ENCODE peak calls at places on chromosomes 3 and 15, in ten cellular contexts. One of them, this sample, is unnamed.

GRCh38 chr3:112464264-112464663 is 35.0 kb downstream of the BTLA start:
- DNase-seq in AG04450: no peak
- DNase-seq in NCI-H1694: no peak
- DNase-seq in amygdala: no peak
- DNase-seq in hepatic stellate cell: no peak
- DNase-seq in RWPE2: no peak
- DNase-seq in activated gamma-delta T cell treated with anti-CD3 and anti-CD28 coated beads, Interleukin-2, amount 50 U/mL, for 16 hours: no peak
- DNase-seq in COR-L47: no peak
- DNase-seq in mucosa of descending colon: no peak
- DNase-seq in stimulated activated CD4-positive, alpha-beta T cell treated with anti-CD3 and anti-CD28 coated beads, Interleukin-2, amount 100 ng/mL, for 24 hours: no peak
- DNase-seq in this sample: peak; percentile 54

GRCh38 chr15:90381515-90381914 is 6.5 kb upstream of the IQGAP1 start:
- DNase-seq in AG04450: no peak
- DNase-seq in NCI-H1694: no peak
- DNase-seq in amygdala: no peak
- DNase-seq in hepatic stellate cell: no peak
- DNase-seq in RWPE2: no peak
- DNase-seq in activated gamma-delta T cell treated with anti-CD3 and anti-CD28 coated beads, Interleukin-2, amount 50 U/mL, for 16 hours: no peak
- DNase-seq in COR-L47: no peak
- DNase-seq in mucosa of descending colon: no peak
- DNase-seq in stimulated activated CD4-positive, alpha-beta T cell treated with anti-CD3 and anti-CD28 coated beads, Interleukin-2, amount 100 ng/mL, for 24 hours: no peak
- DNase-seq in this sample: no peak

GRCh38 chr3:146732325-146732724 is 127.2 kb upstream of the PLSCR5 start:
- DNase-seq in AG04450: no peak
- DNase-seq in NCI-H1694: no peak
- DNase-seq in amygdala: no peak
- DNase-seq in hepatic stellate cell: no peak
- DNase-seq in RWPE2: no peak
- DNase-seq in activated gamma-delta T cell treated with anti-CD3 and anti-CD28 coated beads, Interleukin-2, amount 50 U/mL, for 16 hours: no peak
- DNase-seq in COR-L47: no peak
- DNase-seq in mucosa of descending colon: no peak
- DNase-seq in stimulated activated CD4-positive, alpha-beta T cell treated with anti-CD3 and anti-CD28 coated beads, Interleukin-2, amount 100 ng/mL, for 24 hours: no peak
- DNase-seq in this sample: no peak

GRCh38 chr3:32105291-32106131 is 909 bp upstream of the GPD1L start:
- DNase-seq in AG04450: no peak
- DNase-seq in NCI-H1694: no peak
- DNase-seq in amygdala: no peak
- DNase-seq in hepatic stellate cell: no peak
- DNase-seq in RWPE2: no peak
- DNase-seq in activated gamma-delta T cell treated with anti-CD3 and anti-CD28 coated beads, Interleukin-2, amount 50 U/mL, for 16 hours: no peak
- DNase-seq in COR-L47: no peak
- DNase-seq in mucosa of descending colon: no peak
- DNase-seq in stimulated activated CD4-positive, alpha-beta T cell treated with anti-CD3 and anti-CD28 coated beads, Interleukin-2, amount 100 ng/mL, for 24 hours: no peak
- DNase-seq in this sample: no peak

GRCh38 chr15:63928185-63928852 is 94.6 kb upstream of the HERC1 start:
- DNase-seq in AG04450: no peak
- DNase-seq in NCI-H1694: no peak
- DNase-seq in amygdala: no peak
- DNase-seq in hepatic stellate cell: no peak
- DNase-seq in RWPE2: no peak
- DNase-seq in activated gamma-delta T cell treated with anti-CD3 and anti-CD28 coated beads, Interleukin-2, amount 50 U/mL, for 16 hours: no peak
- DNase-seq in COR-L47: no peak
- DNase-seq in mucosa of descending colon: no peak
- DNase-seq in stimulated activated CD4-positive, alpha-beta T cell treated with anti-CD3 and anti-CD28 coated beads, Interleukin-2, amount 100 ng/mL, for 24 hours: no peak
- DNase-seq in this sample: no peak

GRCh38 chr3:129560269-129560787 is 17.4 kb downstream of the H1-8 start:
- DNase-seq in AG04450: peak; percentile 26
- DNase-seq in NCI-H1694: no peak
- DNase-seq in amygdala: no peak
- DNase-seq in hepatic stellate cell: peak; percentile 93
- DNase-seq in RWPE2: no peak
- DNase-seq in activated gamma-delta T cell treated with anti-CD3 and anti-CD28 coated beads, Interleukin-2, amount 50 U/mL, for 16 hours: no peak
- DNase-seq in COR-L47: no peak
- DNase-seq in mucosa of descending colon: peak; percentile 50
- DNase-seq in stimulated activated CD4-positive, alpha-beta T cell treated with anti-CD3 and anti-CD28 coated beads, Interleukin-2, amount 100 ng/mL, for 24 hours: no peak
- DNase-seq in this sample: no peak

GRCh38 chr3:107208796-107209195 is 168.4 kb upstream of the CCDC54 start:
- DNase-seq in AG04450: no peak
- DNase-seq in NCI-H1694: no peak
- DNase-seq in amygdala: no peak
- DNase-seq in hepatic stellate cell: no peak
- DNase-seq in RWPE2: no peak
- DNase-seq in activated gamma-delta T cell treated with anti-CD3 and anti-CD28 coated beads, Interleukin-2, amount 50 U/mL, for 16 hours: no peak
- DNase-seq in COR-L47: no peak
- DNase-seq in mucosa of descending colon: no peak
- DNase-seq in stimulated activated CD4-positive, alpha-beta T cell treated with anti-CD3 and anti-CD28 coated beads, Interleukin-2, amount 100 ng/mL, for 24 hours: no peak
- DNase-seq in this sample: no peak

GRCh38 chr3:163924600-163924999 is 1153.7 kb downstream of the SI start:
- DNase-seq in AG04450: no peak
- DNase-seq in NCI-H1694: no peak
- DNase-seq in amygdala: no peak
- DNase-seq in hepatic stellate cell: no peak
- DNase-seq in RWPE2: no peak
- DNase-seq in activated gamma-delta T cell treated with anti-CD3 and anti-CD28 coated beads, Interleukin-2, amount 50 U/mL, for 16 hours: no peak
- DNase-seq in COR-L47: peak; percentile 25
- DNase-seq in mucosa of descending colon: peak; percentile 25
- DNase-seq in stimulated activated CD4-positive, alpha-beta T cell treated with anti-CD3 and anti-CD28 coated beads, Interleukin-2, amount 100 ng/mL, for 24 hours: no peak
- DNase-seq in this sample: no peak

GRCh38 chr3:134427400-134428111 is 53.3 kb upstream of the AMOTL2 start:
- DNase-seq in AG04450: peak; percentile 99
- DNase-seq in NCI-H1694: no peak
- DNase-seq in amygdala: no peak
- DNase-seq in hepatic stellate cell: peak; percentile 88
- DNase-seq in RWPE2: peak; percentile 94
- DNase-seq in activated gamma-delta T cell treated with anti-CD3 and anti-CD28 coated beads, Interleukin-2, amount 50 U/mL, for 16 hours: no peak
- DNase-seq in COR-L47: no peak
- DNase-seq in mucosa of descending colon: no peak
- DNase-seq in stimulated activated CD4-positive, alpha-beta T cell treated with anti-CD3 and anti-CD28 coated beads, Interleukin-2, amount 100 ng/mL, for 24 hours: no peak
- DNase-seq in this sample: no peak

GRCh38 chr15:60964527-60964926 is 264.6 kb downstream of the RORA start:
- DNase-seq in AG04450: no peak
- DNase-seq in NCI-H1694: no peak
- DNase-seq in amygdala: no peak
- DNase-seq in hepatic stellate cell: no peak
- DNase-seq in RWPE2: no peak
- DNase-seq in activated gamma-delta T cell treated with anti-CD3 and anti-CD28 coated beads, Interleukin-2, amount 50 U/mL, for 16 hours: no peak
- DNase-seq in COR-L47: peak; percentile 9
- DNase-seq in mucosa of descending colon: no peak
- DNase-seq in stimulated activated CD4-positive, alpha-beta T cell treated with anti-CD3 and anti-CD28 coated beads, Interleukin-2, amount 100 ng/mL, for 24 hours: no peak
- DNase-seq in this sample: no peak

GRCh38 chr3:143855183-143855582 is 6.9 kb upstream of the SLC9A9 start:
- DNase-seq in AG04450: no peak
- DNase-seq in NCI-H1694: no peak
- DNase-seq in amygdala: no peak
- DNase-seq in hepatic stellate cell: no peak
- DNase-seq in RWPE2: no peak
- DNase-seq in activated gamma-delta T cell treated with anti-CD3 and anti-CD28 coated beads, Interleukin-2, amount 50 U/mL, for 16 hours: no peak
- DNase-seq in COR-L47: no peak
- DNase-seq in mucosa of descending colon: no peak
- DNase-seq in stimulated activated CD4-positive, alpha-beta T cell treated with anti-CD3 and anti-CD28 coated beads, Interleukin-2, amount 100 ng/mL, for 24 hours: no peak
- DNase-seq in this sample: peak; percentile 69

GRCh38 chr3:129036234-129037092 is 24.1 kb upstream of the GP9 start:
- DNase-seq in AG04450: no peak
- DNase-seq in NCI-H1694: no peak
- DNase-seq in amygdala: no peak
- DNase-seq in hepatic stellate cell: no peak
- DNase-seq in RWPE2: no peak
- DNase-seq in activated gamma-delta T cell treated with anti-CD3 and anti-CD28 coated beads, Interleukin-2, amount 50 U/mL, for 16 hours: no peak
- DNase-seq in COR-L47: no peak
- DNase-seq in mucosa of descending colon: peak; percentile 10
- DNase-seq in stimulated activated CD4-positive, alpha-beta T cell treated with anti-CD3 and anti-CD28 coated beads, Interleukin-2, amount 100 ng/mL, for 24 hours: no peak
- DNase-seq in this sample: no peak

GRCh38 chr3:54366839-54367238 is 244.5 kb downstream of the CACNA2D3 start:
- DNase-seq in AG04450: no peak
- DNase-seq in NCI-H1694: no peak
- DNase-seq in amygdala: no peak
- DNase-seq in hepatic stellate cell: no peak
- DNase-seq in RWPE2: no peak
- DNase-seq in activated gamma-delta T cell treated with anti-CD3 and anti-CD28 coated beads, Interleukin-2, amount 50 U/mL, for 16 hours: no peak
- DNase-seq in COR-L47: peak; percentile 50
- DNase-seq in mucosa of descending colon: no peak
- DNase-seq in stimulated activated CD4-positive, alpha-beta T cell treated with anti-CD3 and anti-CD28 coated beads, Interleukin-2, amount 100 ng/mL, for 24 hours: no peak
- DNase-seq in this sample: no peak

GRCh38 chr3:179733797-179734196 is 81.0 kb downstream of the USP13 start:
- DNase-seq in AG04450: no peak
- DNase-seq in NCI-H1694: no peak
- DNase-seq in amygdala: no peak
- DNase-seq in hepatic stellate cell: no peak
- DNase-seq in RWPE2: no peak
- DNase-seq in activated gamma-delta T cell treated with anti-CD3 and anti-CD28 coated beads, Interleukin-2, amount 50 U/mL, for 16 hours: no peak
- DNase-seq in COR-L47: no peak
- DNase-seq in mucosa of descending colon: no peak
- DNase-seq in stimulated activated CD4-positive, alpha-beta T cell treated with anti-CD3 and anti-CD28 coated beads, Interleukin-2, amount 100 ng/mL, for 24 hours: no peak
- DNase-seq in this sample: no peak

GRCh38 chr3:101643861-101644613 is 32.9 kb downstream of the ZBTB11 start:
- DNase-seq in AG04450: peak; percentile 11
- DNase-seq in NCI-H1694: no peak
- DNase-seq in amygdala: no peak
- DNase-seq in hepatic stellate cell: no peak
- DNase-seq in RWPE2: no peak
- DNase-seq in activated gamma-delta T cell treated with anti-CD3 and anti-CD28 coated beads, Interleukin-2, amount 50 U/mL, for 16 hours: peak; percentile 34
- DNase-seq in COR-L47: no peak
- DNase-seq in mucosa of descending colon: no peak
- DNase-seq in stimulated activated CD4-positive, alpha-beta T cell treated with anti-CD3 and anti-CD28 coated beads, Interleukin-2, amount 100 ng/mL, for 24 hours: peak; percentile 33
- DNase-seq in this sample: peak; percentile 53

GRCh38 chr3:14590594-14590993 is 50.5 kb upstream of the GRIP2 start:
- DNase-seq in AG04450: no peak
- DNase-seq in NCI-H1694: no peak
- DNase-seq in amygdala: no peak
- DNase-seq in hepatic stellate cell: no peak
- DNase-seq in RWPE2: no peak
- DNase-seq in activated gamma-delta T cell treated with anti-CD3 and anti-CD28 coated beads, Interleukin-2, amount 50 U/mL, for 16 hours: no peak
- DNase-seq in COR-L47: no peak
- DNase-seq in mucosa of descending colon: no peak
- DNase-seq in stimulated activated CD4-positive, alpha-beta T cell treated with anti-CD3 and anti-CD28 coated beads, Interleukin-2, amount 100 ng/mL, for 24 hours: no peak
- DNase-seq in this sample: no peak

GRCh38 chr3:137770821-137771399 is 6.8 kb downstream of the SOX14 start:
- DNase-seq in AG04450: no peak
- DNase-seq in NCI-H1694: no peak
- DNase-seq in amygdala: no peak
- DNase-seq in hepatic stellate cell: no peak
- DNase-seq in RWPE2: no peak
- DNase-seq in activated gamma-delta T cell treated with anti-CD3 and anti-CD28 coated beads, Interleukin-2, amount 50 U/mL, for 16 hours: no peak
- DNase-seq in COR-L47: no peak
- DNase-seq in mucosa of descending colon: no peak
- DNase-seq in stimulated activated CD4-positive, alpha-beta T cell treated with anti-CD3 and anti-CD28 coated beads, Interleukin-2, amount 100 ng/mL, for 24 hours: no peak
- DNase-seq in this sample: no peak

GRCh38 chr15:49155834-49156627 is 632 bp upstream of the COPS2 start:
- DNase-seq in AG04450: no peak
- DNase-seq in NCI-H1694: no peak
- DNase-seq in amygdala: no peak
- DNase-seq in hepatic stellate cell: peak; percentile 11
- DNase-seq in RWPE2: no peak
- DNase-seq in activated gamma-delta T cell treated with anti-CD3 and anti-CD28 coated beads, Interleukin-2, amount 50 U/mL, for 16 hours: no peak
- DNase-seq in COR-L47: no peak
- DNase-seq in mucosa of descending colon: no peak
- DNase-seq in stimulated activated CD4-positive, alpha-beta T cell treated with anti-CD3 and anti-CD28 coated beads, Interleukin-2, amount 100 ng/mL, for 24 hours: peak; percentile 21
- DNase-seq in this sample: no peak

GRCh38 chr15:19944261-19944888 is 597.2 kb downstream of the GOLGA6L6 start:
- DNase-seq in AG04450: no peak
- DNase-seq in NCI-H1694: no peak
- DNase-seq in amygdala: no peak
- DNase-seq in hepatic stellate cell: no peak
- DNase-seq in RWPE2: no peak
- DNase-seq in activated gamma-delta T cell treated with anti-CD3 and anti-CD28 coated beads, Interleukin-2, amount 50 U/mL, for 16 hours: no peak
- DNase-seq in COR-L47: no peak
- DNase-seq in mucosa of descending colon: no peak
- DNase-seq in stimulated activated CD4-positive, alpha-beta T cell treated with anti-CD3 and anti-CD28 coated beads, Interleukin-2, amount 100 ng/mL, for 24 hours: no peak
- DNase-seq in this sample: no peak

GRCh38 chr15:72787521-72787920 is 4.0 kb upstream of the ADPGK start:
- DNase-seq in AG04450: no peak
- DNase-seq in NCI-H1694: no peak
- DNase-seq in amygdala: no peak
- DNase-seq in hepatic stellate cell: peak; percentile 36
- DNase-seq in RWPE2: no peak
- DNase-seq in activated gamma-delta T cell treated with anti-CD3 and anti-CD28 coated beads, Interleukin-2, amount 50 U/mL, for 16 hours: no peak
- DNase-seq in COR-L47: no peak
- DNase-seq in mucosa of descending colon: no peak
- DNase-seq in stimulated activated CD4-positive, alpha-beta T cell treated with anti-CD3 and anti-CD28 coated beads, Interleukin-2, amount 100 ng/mL, for 24 hours: no peak
- DNase-seq in this sample: no peak

GRCh38 chr3:25335429-25335828 is 92.6 kb upstream of the RARB start:
- DNase-seq in AG04450: no peak
- DNase-seq in NCI-H1694: no peak
- DNase-seq in amygdala: no peak
- DNase-seq in hepatic stellate cell: no peak
- DNase-seq in RWPE2: no peak
- DNase-seq in activated gamma-delta T cell treated with anti-CD3 and anti-CD28 coated beads, Interleukin-2, amount 50 U/mL, for 16 hours: no peak
- DNase-seq in COR-L47: no peak
- DNase-seq in mucosa of descending colon: no peak
- DNase-seq in stimulated activated CD4-positive, alpha-beta T cell treated with anti-CD3 and anti-CD28 coated beads, Interleukin-2, amount 100 ng/mL, for 24 hours: no peak
- DNase-seq in this sample: no peak

GRCh38 chr3:32106929-32107362 is 526 bp downstream of the GPD1L start:
- DNase-seq in AG04450: no peak
- DNase-seq in NCI-H1694: no peak
- DNase-seq in amygdala: no peak
- DNase-seq in hepatic stellate cell: peak; percentile 6
- DNase-seq in RWPE2: no peak
- DNase-seq in activated gamma-delta T cell treated with anti-CD3 and anti-CD28 coated beads, Interleukin-2, amount 50 U/mL, for 16 hours: no peak
- DNase-seq in COR-L47: no peak
- DNase-seq in mucosa of descending colon: peak; percentile 84
- DNase-seq in stimulated activated CD4-positive, alpha-beta T cell treated with anti-CD3 and anti-CD28 coated beads, Interleukin-2, amount 100 ng/mL, for 24 hours: no peak
- DNase-seq in this sample: no peak

GRCh38 chr3:141366285-141367037 is 1.8 kb upstream of the ZBTB38 start:
- DNase-seq in AG04450: peak; percentile 89
- DNase-seq in NCI-H1694: no peak
- DNase-seq in amygdala: no peak
- DNase-seq in hepatic stellate cell: peak; percentile 60
- DNase-seq in RWPE2: peak; percentile 74
- DNase-seq in activated gamma-delta T cell treated with anti-CD3 and anti-CD28 coated beads, Interleukin-2, amount 50 U/mL, for 16 hours: no peak
- DNase-seq in COR-L47: no peak
- DNase-seq in mucosa of descending colon: peak; percentile 38
- DNase-seq in stimulated activated CD4-positive, alpha-beta T cell treated with anti-CD3 and anti-CD28 coated beads, Interleukin-2, amount 100 ng/mL, for 24 hours: no peak
- DNase-seq in this sample: no peak

GRCh38 chr3:171168086-171168485 is 141.6 kb upstream of the SLC2A2 start:
- DNase-seq in AG04450: no peak
- DNase-seq in NCI-H1694: no peak
- DNase-seq in amygdala: no peak
- DNase-seq in hepatic stellate cell: peak; percentile 51
- DNase-seq in RWPE2: no peak
- DNase-seq in activated gamma-delta T cell treated with anti-CD3 and anti-CD28 coated beads, Interleukin-2, amount 50 U/mL, for 16 hours: no peak
- DNase-seq in COR-L47: no peak
- DNase-seq in mucosa of descending colon: no peak
- DNase-seq in stimulated activated CD4-positive, alpha-beta T cell treated with anti-CD3 and anti-CD28 coated beads, Interleukin-2, amount 100 ng/mL, for 24 hours: no peak
- DNase-seq in this sample: no peak

GRCh38 chr3:19885468-19885867 is 48.5 kb downstream of the EFHB start:
- DNase-seq in AG04450: no peak
- DNase-seq in NCI-H1694: no peak
- DNase-seq in amygdala: no peak
- DNase-seq in hepatic stellate cell: peak; percentile 40
- DNase-seq in RWPE2: no peak
- DNase-seq in activated gamma-delta T cell treated with anti-CD3 and anti-CD28 coated beads, Interleukin-2, amount 50 U/mL, for 16 hours: no peak
- DNase-seq in COR-L47: peak; percentile 4
- DNase-seq in mucosa of descending colon: no peak
- DNase-seq in stimulated activated CD4-positive, alpha-beta T cell treated with anti-CD3 and anti-CD28 coated beads, Interleukin-2, amount 100 ng/mL, for 24 hours: no peak
- DNase-seq in this sample: no peak

GRCh38 chr15:23823508-23823907 is 136.4 kb upstream of the NDN start:
- DNase-seq in AG04450: no peak
- DNase-seq in NCI-H1694: no peak
- DNase-seq in amygdala: no peak
- DNase-seq in hepatic stellate cell: no peak
- DNase-seq in RWPE2: no peak
- DNase-seq in activated gamma-delta T cell treated with anti-CD3 and anti-CD28 coated beads, Interleukin-2, amount 50 U/mL, for 16 hours: no peak
- DNase-seq in COR-L47: no peak
- DNase-seq in mucosa of descending colon: no peak
- DNase-seq in stimulated activated CD4-positive, alpha-beta T cell treated with anti-CD3 and anti-CD28 coated beads, Interleukin-2, amount 100 ng/mL, for 24 hours: no peak
- DNase-seq in this sample: no peak

GRCh38 chr3:33186524-33187367 is 31.9 kb downstream of the SUSD5 start:
- DNase-seq in AG04450: no peak
- DNase-seq in NCI-H1694: no peak
- DNase-seq in amygdala: no peak
- DNase-seq in hepatic stellate cell: no peak
- DNase-seq in RWPE2: no peak
- DNase-seq in activated gamma-delta T cell treated with anti-CD3 and anti-CD28 coated beads, Interleukin-2, amount 50 U/mL, for 16 hours: no peak
- DNase-seq in COR-L47: no peak
- DNase-seq in mucosa of descending colon: no peak
- DNase-seq in stimulated activated CD4-positive, alpha-beta T cell treated with anti-CD3 and anti-CD28 coated beads, Interleukin-2, amount 100 ng/mL, for 24 hours: no peak
- DNase-seq in this sample: no peak

GRCh38 chr3:99865321-99865720 is 47.7 kb downstream of the CMSS1 start:
- DNase-seq in AG04450: no peak
- DNase-seq in NCI-H1694: no peak
- DNase-seq in amygdala: no peak
- DNase-seq in hepatic stellate cell: no peak
- DNase-seq in RWPE2: no peak
- DNase-seq in activated gamma-delta T cell treated with anti-CD3 and anti-CD28 coated beads, Interleukin-2, amount 50 U/mL, for 16 hours: no peak
- DNase-seq in COR-L47: no peak
- DNase-seq in mucosa of descending colon: no peak
- DNase-seq in stimulated activated CD4-positive, alpha-beta T cell treated with anti-CD3 and anti-CD28 coated beads, Interleukin-2, amount 100 ng/mL, for 24 hours: no peak
- DNase-seq in this sample: no peak

This sample was measured in CD4-positive, CD25-positive, alpha-beta regulatory T cell.